ENCODE peak calls at places on chromosome 7, in six cellular contexts. One of them, this sample, is unnamed. For H4K20me1, the result is how much of the 10 kb centered on the place peaks cover.

GRCh38 chr7:2792856-2793487 is 51.1 kb downstream of the GNA12 start:
- DNase-seq in hepatocyte: no peak
- DNase-seq in GM23248: no peak
- DNase-seq in OCI-LY7: no peak
- DNase-seq in GM23338: no peak
- DNase-seq in PC-3: no peak
- DNase-seq in this sample: no peak

GRCh38 chr7:27151341-27151944 is 940 bp downstream of the HOXA3 start:
- DNase-seq in GM23338: peak
- DNase-seq in GM23248: peak
- DNase-seq in PC-3: peak
- DNase-seq in OCI-LY7: no peak
- DNase-seq in hepatocyte: no peak
- DNase-seq in this sample: no peak

GRCh38 chr7:96952974-96953391 is 52.4 kb upstream of the DLX6 start:
- DNase-seq in GM23248: peak
- DNase-seq in PC-3: peak
- DNase-seq in GM23338: peak
- DNase-seq in hepatocyte: no peak
- DNase-seq in OCI-LY7: no peak
- DNase-seq in this sample: peak

GRCh38 chr7:82428186-82428961 is 15.2 kb downstream of the CACNA2D1 start:
- DNase-seq in OCI-LY7: no peak
- DNase-seq in hepatocyte: no peak
- DNase-seq in PC-3: no peak
- DNase-seq in GM23338: no peak
- DNase-seq in GM23248: peak
- DNase-seq in this sample: peak

GRCh38 chr7:132846086-132846485 is 235.8 kb downstream of the CHCHD3 start:
- DNase-seq in GM23248: no peak
- DNase-seq in hepatocyte: no peak
- DNase-seq in OCI-LY7: no peak
- DNase-seq in GM23338: no peak
- DNase-seq in PC-3: no peak
- DNase-seq in this sample: no peak

GRCh38 chr7:131307627-131308026 is 20.0 kb upstream of the MKLN1 start:
- DNase-seq in PC-3: no peak
- DNase-seq in GM23248: no peak
- DNase-seq in hepatocyte: no peak
- DNase-seq in OCI-LY7: no peak
- DNase-seq in GM23338: no peak
- DNase-seq in this sample: no peak

GRCh38 chr7:17134786-17135185 is 163.7 kb upstream of the AHR start:
- DNase-seq in OCI-LY7: no peak
- DNase-seq in PC-3: no peak
- DNase-seq in GM23248: no peak
- DNase-seq in hepatocyte: no peak
- DNase-seq in GM23338: no peak
- DNase-seq in this sample: no peak

GRCh38 chr7:42338231-42339222 is 101.5 kb upstream of the GLI3 start:
- DNase-seq in OCI-LY7: no peak
- DNase-seq in GM23338: peak
- DNase-seq in PC-3: peak
- DNase-seq in hepatocyte: no peak
- DNase-seq in GM23248: peak
- DNase-seq in this sample: peak

GRCh38 chr7:158450476-158451124 is 137.0 kb downstream of the PTPRN2 start:
- DNase-seq in hepatocyte: no peak
- DNase-seq in PC-3: no peak
- DNase-seq in OCI-LY7: no peak
- DNase-seq in GM23248: no peak
- DNase-seq in GM23338: peak
- DNase-seq in this sample: no peak

GRCh38 chr7:80637453-80637852 is 989 bp upstream of the CD36 start:
- DNase-seq in PC-3: no peak
- DNase-seq in GM23248: no peak
- DNase-seq in OCI-LY7: no peak
- DNase-seq in hepatocyte: no peak
- DNase-seq in GM23338: no peak
- DNase-seq in this sample: no peak

GRCh38 chr7:142459557-142459963 is 201.7 kb upstream of the PRSS58 start:
- DNase-seq in OCI-LY7: peak
- DNase-seq in PC-3: peak
- DNase-seq in GM23338: peak
- DNase-seq in hepatocyte: peak
- DNase-seq in GM23248: peak
- DNase-seq in this sample: peak

GRCh38 chr7:18566205-18566604 is 70.7 kb downstream of the HDAC9 start:
- DNase-seq in GM23338: no peak
- DNase-seq in PC-3: no peak
- DNase-seq in OCI-LY7: no peak
- DNase-seq in hepatocyte: no peak
- DNase-seq in GM23248: no peak
- DNase-seq in this sample: no peak

GRCh38 chr7:109479388-109479787 is 909.7 kb downstream of the DNAJB9 start:
- DNase-seq in GM23248: no peak
- DNase-seq in hepatocyte: no peak
- DNase-seq in PC-3: peak
- DNase-seq in GM23338: no peak
- DNase-seq in OCI-LY7: no peak
- DNase-seq in this sample: no peak

GRCh38 chr7:95335093-95335492 is 10.8 kb upstream of the PON1 start:
- DNase-seq in OCI-LY7: no peak
- DNase-seq in hepatocyte: no peak
- DNase-seq in GM23248: peak
- DNase-seq in GM23338: no peak
- DNase-seq in PC-3: peak
- DNase-seq in this sample: peak

GRCh38 chr7:155466814-155467675 is 9.1 kb downstream of the EN2 start:
- DNase-seq in hepatocyte: no peak
- DNase-seq in GM23338: peak
- DNase-seq in GM23248: peak
- DNase-seq in OCI-LY7: no peak
- DNase-seq in PC-3: no peak
- DNase-seq in this sample: no peak

GRCh38 chr7:29442146-29442545 is 121.5 kb upstream of the PRR15 start:
- DNase-seq in GM23338: peak
- DNase-seq in GM23248: peak
- DNase-seq in PC-3: peak
- DNase-seq in OCI-LY7: no peak
- DNase-seq in hepatocyte: no peak
- DNase-seq in this sample: peak

GRCh38 chr7:4797858-4798705 is 22.7 kb downstream of the AP5Z1 start:
- DNase-seq in GM23338: peak
- DNase-seq in PC-3: peak
- DNase-seq in OCI-LY7: peak
- DNase-seq in GM23248: peak
- DNase-seq in hepatocyte: peak
- DNase-seq in this sample: peak

GRCh38 chr7:746074-747061 is 19.3 kb upstream of the PRKAR1B start:
- DNase-seq in OCI-LY7: no peak
- DNase-seq in PC-3: no peak
- DNase-seq in GM23338: no peak
- DNase-seq in GM23248: no peak
- DNase-seq in hepatocyte: no peak
- DNase-seq in this sample: no peak

GRCh38 chr7:79185605-79186004 is 267.9 kb downstream of the MAGI2 start:
- DNase-seq in OCI-LY7: no peak
- DNase-seq in PC-3: no peak
- DNase-seq in GM23338: no peak
- DNase-seq in GM23248: no peak
- DNase-seq in hepatocyte: no peak
- DNase-seq in this sample: no peak

GRCh38 chr7:149214020-149214720 is 18.8 kb downstream of the ZNF282 start:
- DNase-seq in GM23338: no peak
- DNase-seq in hepatocyte: no peak
- DNase-seq in PC-3: no peak
- DNase-seq in GM23248: no peak
- DNase-seq in OCI-LY7: no peak
- DNase-seq in this sample: no peak

GRCh38 chr7:39732837-39733804 is 109.7 kb downstream of the RALA start:
- DNase-seq in GM23338: peak
- DNase-seq in OCI-LY7: peak
- DNase-seq in PC-3: peak
- DNase-seq in hepatocyte: peak
- DNase-seq in GM23248: peak
- DNase-seq in this sample: peak
- H3K4me3 ChIP-seq in GM23338: peak
- H3K4me3 ChIP-seq in OCI-LY7: peak
- H3K4me3 ChIP-seq in PC-3: peak
- H3K4me3 ChIP-seq in hepatocyte: peak
- H3K4me3 ChIP-seq in GM23248: peak
- H3K4me3 ChIP-seq in this sample: peak

GRCh38 chr7:74481458-74482324 is 28.0 kb downstream of the GTF2IRD1 start:
- DNase-seq in OCI-LY7: no peak
- DNase-seq in PC-3: no peak
- DNase-seq in hepatocyte: no peak
- DNase-seq in GM23248: peak
- DNase-seq in GM23338: no peak
- DNase-seq in this sample: peak

GRCh38 chr7:74485611-74486010 is 31.9 kb downstream of the GTF2IRD1 start:
- DNase-seq in hepatocyte: no peak
- DNase-seq in OCI-LY7: no peak
- DNase-seq in GM23338: no peak
- DNase-seq in GM23248: no peak
- DNase-seq in PC-3: no peak
- DNase-seq in this sample: no peak

GRCh38 chr7:74482629-74483401 is 29.1 kb downstream of the GTF2IRD1 start:
- DNase-seq in GM23338: no peak
- DNase-seq in GM23248: peak
- DNase-seq in hepatocyte: peak
- DNase-seq in OCI-LY7: no peak
- DNase-seq in PC-3: no peak
- DNase-seq in this sample: peak

GRCh38 chr7:74480861-74481417 is 27.2 kb downstream of the GTF2IRD1 start:
- DNase-seq in GM23248: peak
- DNase-seq in GM23338: no peak
- DNase-seq in hepatocyte: peak
- DNase-seq in PC-3: no peak
- DNase-seq in OCI-LY7: no peak
- DNase-seq in this sample: peak

DNA sequence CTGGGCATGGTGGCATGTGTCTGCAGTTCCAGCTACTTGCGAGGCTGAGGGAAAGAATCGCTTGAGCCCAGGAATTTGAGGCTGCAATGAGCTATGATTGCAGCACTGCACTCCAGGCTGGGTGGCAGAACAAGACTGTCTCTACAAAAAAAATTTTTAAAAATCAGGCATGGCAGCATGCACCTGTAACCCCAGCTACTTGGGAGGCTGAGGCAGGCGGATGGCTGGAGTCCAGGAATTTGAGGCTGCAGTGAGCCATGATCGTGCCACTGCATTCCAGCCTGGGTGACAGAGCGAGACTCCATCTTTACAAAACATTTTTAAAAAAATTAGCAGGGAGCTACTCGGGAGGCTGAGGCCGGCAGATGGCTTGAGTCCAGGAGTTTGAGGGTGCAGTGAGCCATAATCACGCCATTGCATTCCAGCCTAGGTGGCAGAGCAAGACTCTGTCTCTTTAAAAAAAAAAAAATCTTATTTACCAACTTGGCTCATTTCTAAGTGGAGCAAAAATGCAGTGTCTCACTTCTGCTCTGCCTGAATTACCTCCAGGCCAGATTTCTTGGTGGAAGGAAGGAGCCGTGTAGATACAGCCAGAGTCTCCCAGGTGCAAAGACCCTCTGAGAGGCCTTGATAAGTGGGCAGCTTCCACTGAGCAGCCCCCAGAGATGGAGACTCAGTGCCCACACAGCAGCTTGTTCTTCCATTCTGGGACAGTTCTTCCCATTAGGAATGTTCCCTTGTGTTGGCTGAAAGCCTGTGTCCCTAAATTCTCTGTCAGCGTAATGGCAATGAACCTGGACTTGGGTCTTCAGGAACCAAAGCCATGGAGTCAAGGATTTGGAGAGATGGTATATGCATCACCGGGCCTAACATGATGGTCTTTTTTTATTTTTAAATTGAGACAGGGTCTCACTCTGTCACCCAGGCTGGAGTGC is 30.0 kb downstream of the GTF2IRD1 start:
- DNase-seq in OCI-LY7: no peak
- DNase-seq in hepatocyte: peak
- DNase-seq in GM23338: no peak
- DNase-seq in GM23248: peak
- DNase-seq in PC-3: peak
- DNase-seq in this sample: peak
- H4K20me1 ChIP-seq in OCI-LY7: under half
- H4K20me1 ChIP-seq in hepatocyte: under half
- H4K20me1 ChIP-seq in GM23338: under half
- H4K20me1 ChIP-seq in GM23248: under half
- H4K20me1 ChIP-seq in PC-3: under half
- H4K20me1 ChIP-seq in this sample: under half

GRCh38 chr7:122304604-122304975 is at the start of gene FEZF1:
- DNase-seq in hepatocyte: peak
- DNase-seq in GM23248: peak
- DNase-seq in GM23338: peak
- DNase-seq in OCI-LY7: no peak
- DNase-seq in PC-3: peak
- DNase-seq in this sample: no peak

GRCh38 chr7:122303971-122304603 is 463 bp downstream of the FEZF1 start:
- DNase-seq in PC-3: no peak
- DNase-seq in hepatocyte: peak
- DNase-seq in GM23248: no peak
- DNase-seq in GM23338: peak
- DNase-seq in OCI-LY7: no peak
- DNase-seq in this sample: no peak

GRCh38 chr7:122303522-122303970 is 1.0 kb downstream of the FEZF1 start:
- DNase-seq in GM23338: peak
- DNase-seq in GM23248: no peak
- DNase-seq in OCI-LY7: no peak
- DNase-seq in PC-3: no peak
- DNase-seq in hepatocyte: no peak
- DNase-seq in this sample: no peak

GRCh38 chr7:122305475-122306319 is 1.1 kb upstream of the FEZF1 start:
- DNase-seq in PC-3: peak
- DNase-seq in hepatocyte: peak
- DNase-seq in GM23338: peak
- DNase-seq in OCI-LY7: no peak
- DNase-seq in GM23248: no peak
- DNase-seq in this sample: no peak

GRCh38 chr7:122304996-122305421 is 459 bp upstream of the FEZF1 start:
- DNase-seq in GM23248: peak
- DNase-seq in OCI-LY7: no peak
- DNase-seq in GM23338: peak
- DNase-seq in hepatocyte: no peak
- DNase-seq in PC-3: no peak
- DNase-seq in this sample: peak
- H3K4me3 ChIP-seq in GM23248: no peak
- H3K4me3 ChIP-seq in OCI-LY7: no peak
- H3K4me3 ChIP-seq in GM23338: peak
- H3K4me3 ChIP-seq in hepatocyte: no peak
- H3K4me3 ChIP-seq in PC-3: peak
- H3K4me3 ChIP-seq in this sample: no peak

DNA sequence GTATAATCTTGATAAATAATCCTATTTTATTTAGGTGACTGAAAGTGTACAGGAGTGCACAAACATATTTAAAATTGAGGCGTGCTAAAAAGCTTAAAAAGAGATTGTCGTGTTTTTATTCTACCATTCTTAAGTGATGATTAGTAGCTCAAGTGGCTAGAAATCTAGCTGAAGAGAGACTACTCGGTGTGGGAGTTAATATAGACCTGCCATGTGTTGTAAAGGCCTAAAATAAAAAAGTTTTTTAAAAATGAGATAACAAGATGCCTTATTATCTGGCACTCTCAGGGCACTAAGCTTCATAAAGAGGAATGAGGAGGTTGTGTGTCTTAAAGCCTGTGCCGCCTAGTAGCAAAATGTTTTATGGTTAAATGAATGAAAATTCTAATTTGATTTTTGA is 1.7 kb downstream of the CAPZA2 start:
- DNase-seq in GM23248: peak
- DNase-seq in PC-3: no peak
- DNase-seq in GM23338: no peak
- DNase-seq in hepatocyte: no peak
- DNase-seq in OCI-LY7: no peak
- DNase-seq in this sample: peak
- H4K20me1 ChIP-seq in GM23248: under half
- H4K20me1 ChIP-seq in PC-3: under half
- H4K20me1 ChIP-seq in GM23338: under half
- H4K20me1 ChIP-seq in hepatocyte: half or more
- H4K20me1 ChIP-seq in OCI-LY7: under half
- H4K20me1 ChIP-seq in this sample: under half

This sample was measured in fibroblast of lung.